ENCODE peak calls at places on chromosomes 4 and X, in four cellular contexts. O is GM12878, E is K562, Q is HepG2. R is an unnamed sample.
A peak's percentile ranks its signal among the peaks of the same experiment; 100 is the strongest.

GRCh38 chr4:71026086-71026485 is 32.6 kb downstream of the DCK start:
- DNase-seq in O (no peak), E (peak; percentile 56), Q (peak; percentile 66), R (no peak)

GRCh38 chr4:52983563-52984303 is 121.6 kb downstream of the RASL11B start:
- DNase-seq in O (no peak), E (peak; percentile 48), Q (peak; percentile 67), R (no peak)

GRCh38 chr4:1012031-1012739 is 759 bp downstream of the FGFRL1 start:
- DNase-seq in O (no peak), E (peak; percentile 76), Q (peak; percentile 51), R (no peak)

GRCh38 chrX:152635941-152636340 is 1.8 kb upstream of the GABRQ start:
- DNase-seq in O (no peak), E (peak; percentile 31), Q (peak; percentile 27), R (peak; percentile 45)

GRCh38 chr4:147683172-147683571 is 791 bp downstream of the PRMT9 start:
- DNase-seq in O (no peak), E (peak; percentile 9), Q (peak; percentile 12), R (no peak)

GRCh38 chrX:19214248-19214787 is 92.0 kb upstream of the ADGRG2 start:
- DNase-seq in O (no peak), E (no peak), Q (no peak), R (no peak)

GRCh38 chrX:44744828-44745227 is 99.0 kb upstream of the DUSP21 start:
- DNase-seq in O (no peak), E (no peak), Q (no peak), R (no peak)

GRCh38 chrX:153651540-153652079 is 4.6 kb downstream of the DUSP9 start:
- DNase-seq in O (no peak), E (no peak), Q (peak; percentile 65), R (no peak)

GRCh38 chr4:19689511-19689910 is 562.2 kb upstream of the SLIT2 start:
- DNase-seq in O (no peak), E (no peak), Q (no peak), R (no peak)

GRCh38 chrX:1476682-1477081 is 24.0 kb upstream of the ASMTL start:
- DNase-seq in O (no peak), E (no peak), Q (no peak), R (peak; percentile 7)

GRCh38 chrX:153387987-153388721 is 13.0 kb downstream of the PNMA6E start:
- DNase-seq in O (no peak), E (no peak), Q (no peak), R (no peak)

GRCh38 chr4:925171-925570 is 6.9 kb downstream of the GAK start:
- DNase-seq in O (no peak), E (no peak), Q (no peak), R (no peak)

GRCh38 chrX:1341531-1342179 is 5.1 kb downstream of the IL3RA start:
- DNase-seq in O (no peak), E (no peak), Q (no peak), R (no peak)

GRCh38 chr4:38751341-38752043 is 31.3 kb downstream of the TLR10 start:
- DNase-seq in O (no peak), E (no peak), Q (no peak), R (no peak)

GRCh38 chr4:38753021-38753806 is 29.6 kb downstream of the TLR10 start:
- DNase-seq in O (no peak), E (no peak), Q (peak; percentile 38), R (peak; percentile 68)

GRCh38 chr4:38747629-38748028 is 35.2 kb downstream of the TLR10 start:
- DNase-seq in O (no peak), E (no peak), Q (no peak), R (no peak)

GRCh38 chr4:38757945-38758344 is 24.8 kb downstream of the TLR10 start:
- DNase-seq in O (no peak), E (peak; percentile 20), Q (no peak), R (no peak)

DNA sequence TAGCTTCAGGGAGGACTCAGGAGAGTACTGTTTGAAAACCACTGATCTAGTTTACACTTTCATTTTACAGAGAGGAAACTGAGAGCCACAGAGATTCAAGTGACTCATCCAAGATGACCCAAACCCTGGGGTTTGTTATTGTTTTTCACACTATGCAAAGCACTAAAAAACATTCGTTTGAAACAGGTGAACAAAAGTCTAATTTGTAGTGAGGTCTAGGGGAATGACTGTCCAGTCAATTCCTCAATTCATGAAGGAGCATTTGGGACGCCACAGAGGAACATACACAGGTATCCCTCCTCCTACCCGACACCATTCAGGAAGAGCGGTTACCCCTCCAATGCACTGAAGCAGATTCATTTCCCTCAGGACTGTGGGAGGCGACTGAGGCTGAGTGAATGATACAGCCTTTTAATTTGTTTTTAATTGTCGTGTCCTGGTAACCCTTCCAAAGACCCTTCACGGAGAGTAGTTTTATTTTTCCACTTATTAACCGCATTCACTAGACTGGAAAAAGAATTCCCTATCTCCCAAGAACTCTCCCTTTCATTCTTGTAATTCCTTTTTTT is 30.3 kb downstream of the TLR10 start:
- DNase-seq in O (peak; percentile 62), E (no peak), Q (no peak), R (no peak)
- TF ChIP-seq RFX5 in O (no peak), E (no peak), Q (no peak), R (no peak)

GRCh38 chr4:98068495-98068894 is 74.8 kb downstream of the STPG2 start:
- DNase-seq in O (no peak), E (no peak), Q (no peak), R (no peak)
- TF ChIP-seq BRCA1 in O (no peak), E (no peak), Q (no peak), R (no peak)

GRCh38 chr4:151472297-151472696 is 63.3 kb downstream of the FHIP1A start:
- DNase-seq in O (no peak), E (no peak), Q (no peak), R (no peak)

GRCh38 chr4:151471728-151472127 is 62.8 kb downstream of the FHIP1A start:
- DNase-seq in O (no peak), E (no peak), Q (no peak), R (no peak)

GRCh38 chr4:151473521-151474097 is 64.6 kb downstream of the FHIP1A start:
- DNase-seq in O (no peak), E (no peak), Q (no peak), R (no peak)

GRCh38 chr4:151472711-151473110 is 63.7 kb downstream of the FHIP1A start:
- DNase-seq in O (no peak), E (no peak), Q (no peak), R (no peak)

DNA sequence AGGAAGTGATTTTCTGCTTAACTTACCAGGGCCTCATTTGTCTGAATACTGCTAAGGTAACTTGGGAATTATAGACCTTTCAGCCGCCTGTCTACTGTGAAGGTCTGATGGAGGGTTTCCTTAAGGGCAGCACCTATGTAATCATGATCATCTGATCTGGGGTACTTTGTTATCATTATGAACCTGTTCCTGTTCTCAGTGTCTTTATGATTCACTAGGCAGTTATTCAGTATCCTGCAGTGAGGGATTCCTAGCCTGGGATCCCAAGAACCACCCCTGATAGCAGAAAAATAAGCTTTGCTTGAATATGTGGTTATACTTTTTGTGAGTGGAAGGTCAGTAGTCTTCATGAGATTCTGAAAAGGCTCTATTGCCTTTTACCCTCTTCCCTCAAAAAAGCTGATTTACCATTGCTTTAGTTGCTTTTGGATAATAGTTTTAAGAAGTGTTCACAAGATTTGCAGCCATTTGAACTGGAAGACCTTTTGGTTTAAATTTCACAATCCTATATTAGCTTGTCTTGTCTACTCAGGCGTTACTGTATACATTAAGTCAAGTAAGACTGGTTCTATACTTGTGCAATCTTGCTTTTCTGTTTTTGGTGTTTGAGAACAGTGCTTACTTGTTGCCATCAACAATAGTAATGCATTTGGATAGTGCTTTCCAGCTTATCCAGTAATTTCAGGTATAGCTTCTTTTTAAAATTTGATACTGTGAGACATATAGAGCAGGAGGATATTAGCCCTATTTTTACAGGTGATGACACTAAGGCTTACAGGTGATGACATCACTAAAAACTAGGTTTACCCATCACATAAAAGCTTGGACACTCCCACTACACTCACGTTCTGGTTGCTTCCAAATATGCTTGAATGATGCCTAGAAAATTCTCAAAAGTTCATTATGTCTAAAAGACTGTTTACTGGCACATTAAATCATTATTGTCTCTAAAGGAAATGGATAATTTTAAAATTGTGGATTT is 60.0 kb downstream of the FHIP1A start:
- DNase-seq in O (no peak), E (no peak), Q (no peak), R (no peak)
- TF ChIP-seq RFX5 in O (no peak), E (no peak), Q (no peak), R (no peak)

GRCh38 chrX:27571164-27571563 is 19.0 kb upstream of the DCAF8L2 start:
- DNase-seq in O (no peak), E (no peak), Q (no peak), R (no peak)

DNA sequence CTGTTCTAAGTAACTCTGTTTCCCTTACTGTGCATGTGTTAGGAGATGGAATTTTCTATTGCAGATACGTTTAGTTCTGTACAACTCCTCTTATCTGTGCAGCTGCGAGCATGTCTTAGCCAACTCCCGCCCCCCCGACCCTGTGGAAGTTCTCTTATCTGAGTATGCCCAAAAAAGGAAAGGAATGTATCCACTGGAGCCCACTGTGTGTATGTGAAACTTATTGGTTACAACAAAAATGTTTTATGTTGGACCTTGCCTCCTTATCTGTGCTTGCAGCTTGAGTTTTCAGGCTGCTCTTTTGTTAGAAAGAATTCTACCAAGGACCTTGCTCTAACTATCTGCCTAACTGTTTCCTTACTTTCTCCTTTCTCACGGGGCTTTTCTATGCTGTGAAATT is 24.2 kb upstream of the DCAF8L2 start:
- DNase-seq in O (no peak), E (no peak), Q (peak; percentile 88), R (no peak)
- TF ChIP-seq BRCA1 in O (no peak), E (no peak), Q (no peak), R (no peak)

DNA sequence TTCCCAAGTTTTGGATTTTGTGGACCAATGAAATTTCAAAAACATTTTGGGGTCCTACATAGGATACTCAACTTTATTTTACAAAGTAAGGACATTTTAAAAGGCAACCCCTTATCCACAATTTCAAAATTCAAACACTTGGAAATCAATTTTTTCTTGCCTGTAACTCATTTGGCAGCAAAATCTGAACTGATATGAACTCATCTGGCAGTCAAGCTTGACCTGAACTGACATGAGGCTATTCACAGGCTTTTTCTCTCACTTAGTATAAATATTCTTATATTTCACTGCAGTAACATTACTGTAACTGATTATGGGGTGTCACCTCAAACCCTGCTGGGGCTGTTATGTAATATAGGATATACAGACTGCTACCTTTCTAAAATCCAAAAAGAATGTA is 116.1 kb downstream of the KLHL13 start:
- DNase-seq in O (no peak), E (no peak), Q (no peak), R (no peak)
- TF ChIP-seq RFX5 in O (no peak), E (no peak), Q (no peak), R (no peak)

DNA sequence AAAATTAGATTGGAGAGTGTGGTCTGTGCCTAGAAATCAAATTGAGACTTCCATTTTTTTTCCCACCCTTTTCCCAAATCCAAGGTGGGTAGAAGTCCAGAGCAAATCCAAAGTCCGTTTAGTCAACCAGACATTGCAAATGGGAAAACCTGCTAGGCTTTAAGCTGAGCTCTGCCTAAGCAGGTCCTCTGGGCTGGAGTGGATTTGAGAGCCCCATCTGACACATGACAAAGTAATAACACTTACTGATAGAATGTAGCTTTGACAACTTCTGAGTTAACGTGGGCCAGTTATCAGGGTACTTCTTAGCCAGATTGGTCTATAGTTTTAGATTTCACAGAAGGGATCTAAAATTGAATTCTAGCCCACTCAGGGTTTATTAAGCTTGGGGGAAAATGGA is 242.3 kb downstream of the GALNTL6 start:
- DNase-seq in O (no peak), E (no peak), Q (no peak), R (no peak)
- TF ChIP-seq BRCA1 in O (no peak), E (no peak), Q (no peak), R (no peak)

GRCh38 chr4:108060164-108060563 is 70.5 kb downstream of the HADH start:
- DNase-seq in O (no peak), E (no peak), Q (peak; percentile 2), R (no peak)
- TF ChIP-seq RFX5 in O (no peak), E (no peak), Q (no peak), R (no peak)

GRCh38 chr4:184655889-184656869 is 6.6 kb downstream of the PRIMPOL start:
- DNase-seq in O (no peak), E (no peak), Q (no peak), R (no peak)
- TF ChIP-seq BRCA1 in O (no peak), E (no peak), Q (no peak), R (no peak)

R was measured in H1.